ENCODE peak calls at places on chromosomes 5 and 9, in seven cellular contexts. L is omental fat pad, R is GM06990, M is HFFc6, J is sigmoid colon, C is foreskin fibroblast, I is heart right ventricle. E is an unnamed sample.

GRCh38 chr9:34992376-34992951 is 2.9 kb downstream of the DNAJB5 start:
- DNase-seq in L (peak), R (peak), M (peak), J (peak), C (peak), I (peak), E (no peak)

GRCh38 chr9:98045234-98046160 is 11.0 kb upstream of the NANS start:
- DNase-seq in L (no peak), R (peak), M (no peak), J (no peak), C (no peak), I (no peak), E (no peak)

GRCh38 chr5:36177154-36177553 is 25.2 kb downstream of the SKP2 start:
- DNase-seq in L (no peak), R (peak), M (no peak), J (no peak), C (no peak), I (no peak), E (no peak)

GRCh38 chr5:25020454-25020853 is 375.7 kb upstream of the CDH10 start:
- DNase-seq in L (no peak), R (no peak), M (no peak), J (no peak), C (no peak), I (no peak), E (no peak)

GRCh38 chr5:122311400-122311887 is 593 bp upstream of the SNCAIP start:
- DNase-seq in L (no peak), R (no peak), M (no peak), J (no peak), C (peak), I (no peak), E (no peak)

GRCh38 chr9:75230469-75230868 is 142.2 kb downstream of the OSTF1 start:
- DNase-seq in L (no peak), R (no peak), M (no peak), J (no peak), C (no peak), I (no peak), E (no peak)

GRCh38 chr5:171365351-171365750 is 22.3 kb upstream of the NPM1 start:
- DNase-seq in L (no peak), R (no peak), M (no peak), J (no peak), C (peak), I (no peak), E (peak)

GRCh38 chr5:109125755-109126429 is 283.9 kb downstream of the PJA2 start:
- DNase-seq in L (no peak), R (no peak), M (no peak), J (no peak), C (no peak), I (no peak), E (no peak)

GRCh38 chr9:24545847-24546522 is at the start of gene IZUMO3:
- DNase-seq in L (no peak), R (no peak), M (no peak), J (no peak), C (no peak), I (no peak), E (no peak)

GRCh38 chr5:154972476-154973080 is 31.7 kb downstream of the MRPL22 start:
- DNase-seq in L (no peak), R (no peak), M (peak), J (no peak), C (peak), I (no peak), E (no peak)

GRCh38 chr5:146813748-146814147 is 64.8 kb downstream of the PPP2R2B start:
- DNase-seq in L (no peak), R (no peak), M (no peak), J (no peak), C (no peak), I (no peak), E (no peak)

GRCh38 chr5:16542275-16542674 is 74.5 kb downstream of the RETREG1 start:
- DNase-seq in L (no peak), R (no peak), M (no peak), J (no peak), C (no peak), I (no peak), E (no peak)

GRCh38 chr9:33232866-33233265 is 7.1 kb upstream of the SPINK4 start:
- DNase-seq in L (no peak), R (no peak), M (no peak), J (no peak), C (no peak), I (no peak), E (no peak)

GRCh38 chr5:40720071-40720470 is 35.7 kb downstream of the TTC33 start:
- DNase-seq in L (no peak), R (no peak), M (no peak), J (no peak), C (no peak), I (no peak), E (no peak)

GRCh38 chr5:40716590-40716989 is 36.9 kb downstream of the PTGER4 start:
- DNase-seq in L (no peak), R (no peak), M (no peak), J (no peak), C (no peak), I (no peak), E (no peak)

GRCh38 chr5:40717281-40717680 is 37.6 kb downstream of the PTGER4 start:
- DNase-seq in L (no peak), R (no peak), M (peak), J (no peak), C (peak), I (no peak), E (no peak)

GRCh38 chr5:40716000-40716399 is 36.3 kb downstream of the PTGER4 start:
- DNase-seq in L (no peak), R (no peak), M (no peak), J (no peak), C (peak), I (no peak), E (no peak)
- TF ChIP-seq CTCF in L (no peak), R (peak), M (peak), J (no peak), C (no peak), I (no peak), E (no peak)

GRCh38 chr5:112146323-112146848 is 272.7 kb downstream of the EPB41L4A start:
- DNase-seq in L (no peak), R (peak), M (peak), J (peak), C (peak), I (no peak), E (no peak)
- TF ChIP-seq CTCF in L (no peak), R (no peak), M (no peak), J (no peak), C (no peak), I (no peak), E (no peak)

GRCh38 chr5:174520420-174521396 is 203.7 kb upstream of the MSX2 start:
- DNase-seq in L (no peak), R (no peak), M (no peak), J (no peak), C (no peak), I (no peak), E (no peak)

GRCh38 chr5:174522641-174523260 is 201.6 kb upstream of the MSX2 start:
- DNase-seq in L (no peak), R (no peak), M (no peak), J (no peak), C (no peak), I (no peak), E (no peak)

GRCh38 chr5:174527936-174528557 is 196.3 kb upstream of the MSX2 start:
- DNase-seq in L (no peak), R (no peak), M (no peak), J (no peak), C (no peak), I (no peak), E (no peak)

GRCh38 chr5:174526177-174526576 is 198.2 kb upstream of the MSX2 start:
- DNase-seq in L (no peak), R (no peak), M (no peak), J (no peak), C (no peak), I (no peak), E (no peak)

GRCh38 chr5:174523311-174524159 is 200.8 kb upstream of the MSX2 start:
- DNase-seq in L (no peak), R (no peak), M (no peak), J (no peak), C (no peak), I (no peak), E (no peak)
- TF ChIP-seq CTCF in L (no peak), R (no peak), M (no peak), J (no peak), C (peak), I (no peak), E (no peak)

DNA sequence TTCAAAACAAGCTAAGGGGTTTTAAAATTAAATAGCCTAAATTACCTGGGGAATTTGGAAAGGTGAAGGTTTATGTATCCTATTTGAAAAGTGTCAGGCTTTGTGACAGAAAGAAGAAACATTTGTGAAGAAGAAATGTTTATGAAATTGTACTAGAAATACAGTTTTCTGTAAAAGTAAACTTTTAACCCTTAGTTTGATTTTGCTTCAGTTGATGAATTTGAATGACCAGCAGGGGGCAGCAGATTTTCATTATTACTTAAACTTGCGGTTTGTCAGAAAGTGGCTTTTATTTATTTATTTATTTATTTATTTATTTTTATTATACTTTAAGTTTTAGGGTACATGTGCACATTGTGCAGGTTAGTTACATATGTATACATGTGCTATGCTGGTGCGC is 58.1 kb downstream of the NNT start:
- DNase-seq in L (no peak), R (no peak), M (peak), J (no peak), C (peak), I (no peak), E (no peak)
- TF ChIP-seq CTCF in L (no peak), R (peak), M (peak), J (peak), C (peak), I (peak), E (peak)

DNA sequence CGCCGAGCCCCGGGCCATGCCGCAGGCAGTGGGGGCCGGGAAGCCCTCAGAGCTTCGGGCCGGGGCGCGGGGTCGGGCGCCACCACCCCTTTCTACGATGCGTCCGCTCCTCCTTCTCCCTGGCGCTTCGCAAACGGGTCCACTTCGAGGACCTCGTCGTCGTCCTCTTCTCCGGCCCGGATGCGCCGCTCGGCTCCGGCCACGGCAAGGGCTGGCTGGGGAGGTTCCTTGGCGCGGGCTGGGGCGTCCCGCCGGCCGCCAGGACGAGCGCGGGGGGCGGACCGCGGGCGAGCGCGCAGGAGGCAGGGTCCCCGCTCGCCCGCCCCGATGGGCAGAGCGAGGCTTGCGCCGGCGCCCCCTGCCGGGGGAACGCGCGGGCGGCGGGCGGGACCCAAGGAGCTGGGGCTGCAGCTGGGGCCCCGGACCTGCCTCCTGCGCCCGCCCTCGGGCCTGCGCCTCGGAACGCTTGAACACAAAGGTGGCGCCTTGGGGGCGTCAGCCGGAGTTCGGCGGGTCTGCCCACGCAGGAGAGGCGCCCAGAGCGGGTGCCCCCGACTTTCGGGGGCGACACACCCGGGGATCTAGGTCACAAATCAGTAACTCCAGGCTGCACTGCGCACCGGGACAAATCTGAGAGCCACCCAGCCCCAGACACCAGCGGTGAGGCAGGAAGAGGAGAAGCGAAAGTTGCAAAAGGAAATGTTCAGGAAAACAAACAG is at the start of gene ROR2:
- DNase-seq in L (no peak), R (peak), M (no peak), J (peak), C (peak), I (peak), E (peak)
- TF ChIP-seq CTCF in L (peak), R (no peak), M (peak), J (peak), C (peak), I (peak), E (peak)

GRCh38 chr9:81116340-81117207 is 572.8 kb downstream of the TLE1 start:
- DNase-seq in L (no peak), R (no peak), M (no peak), J (no peak), C (peak), I (no peak), E (no peak)
- TF ChIP-seq CTCF in L (no peak), R (no peak), M (no peak), J (no peak), C (no peak), I (no peak), E (no peak)

DNA sequence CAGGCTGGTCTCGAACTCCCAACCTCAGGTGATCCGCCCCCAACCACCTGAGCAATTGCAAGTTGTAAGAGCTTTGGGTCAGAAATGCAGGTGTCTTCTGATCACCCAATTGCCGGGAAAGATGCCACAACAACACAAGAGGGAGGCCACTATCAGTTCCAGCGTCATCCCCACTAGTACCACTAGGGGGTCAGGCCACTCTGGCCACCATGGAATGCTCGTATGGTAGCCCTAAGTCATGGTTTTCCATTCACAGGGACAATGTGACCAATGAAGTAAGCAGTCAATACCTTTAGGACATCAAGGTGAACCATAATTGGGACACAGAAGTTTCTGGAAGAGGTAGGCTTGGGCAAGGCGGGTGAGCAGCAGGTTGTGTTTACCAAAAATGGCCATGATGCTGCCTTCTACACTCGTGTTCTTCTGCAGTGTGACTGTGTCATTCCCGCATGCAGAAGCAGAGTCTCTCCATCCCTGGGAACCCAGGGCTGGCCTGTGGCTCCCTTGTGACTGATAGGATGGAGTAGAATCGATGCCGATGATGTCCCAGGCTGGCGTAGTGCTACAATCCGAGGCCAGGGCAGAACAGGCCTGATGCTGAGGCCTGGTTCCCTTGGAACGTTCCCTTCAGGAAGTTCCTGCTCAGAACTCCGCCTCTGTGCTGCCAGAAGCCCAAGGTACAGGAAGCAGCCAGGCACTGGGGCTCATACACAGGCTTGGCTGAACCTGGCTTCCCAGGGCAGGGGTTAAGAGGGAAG is 42.2 kb upstream of the ANKRD33B start:
- DNase-seq in L (no peak), R (no peak), M (no peak), J (no peak), C (no peak), I (no peak), E (no peak)
- TF ChIP-seq CTCF in L (no peak), R (peak), M (peak), J (no peak), C (peak), I (peak), E (no peak)

DNA sequence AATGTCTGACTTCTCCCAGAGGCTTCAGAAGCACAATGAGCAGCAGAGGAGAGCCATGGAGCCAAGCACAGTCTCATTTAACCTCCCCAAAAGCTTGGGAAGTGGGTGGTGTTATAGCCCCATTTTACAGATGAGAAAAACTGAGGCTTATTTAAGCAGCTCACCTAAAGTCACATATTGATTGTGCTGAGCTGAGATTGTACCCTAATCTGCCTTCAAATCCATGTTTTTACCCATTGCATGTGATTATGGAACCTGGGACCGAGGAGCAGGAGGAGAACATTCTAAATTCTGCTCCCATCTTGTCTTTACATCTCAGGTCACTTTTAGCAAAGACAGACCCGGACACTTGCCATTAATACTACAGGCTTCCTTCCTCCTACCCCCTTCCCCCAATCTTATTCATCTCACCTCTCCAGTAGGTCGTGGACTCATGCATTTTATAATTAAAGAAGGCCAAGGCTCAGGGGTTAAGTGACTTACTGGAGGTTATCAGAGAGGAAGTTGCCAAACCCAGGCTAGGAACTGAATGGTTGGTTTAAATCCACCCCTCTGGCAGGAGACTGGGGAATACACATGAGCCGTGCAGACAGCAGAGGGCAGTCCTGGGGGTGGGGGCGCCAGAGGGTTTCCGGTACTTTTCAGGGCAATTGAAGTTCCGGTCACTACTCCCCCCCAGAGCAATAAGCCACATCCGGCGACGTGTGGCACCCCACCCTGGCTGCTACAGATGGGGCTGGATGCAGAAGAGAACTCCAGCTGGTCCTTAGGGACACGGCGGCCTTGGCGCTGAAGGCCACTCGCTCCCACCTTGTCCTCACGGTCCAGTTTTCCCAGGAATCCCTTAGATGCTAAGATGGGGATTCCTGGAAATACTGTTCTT is 51.0 kb upstream of the IL17B start:
- DNase-seq in L (no peak), R (no peak), M (no peak), J (peak), C (no peak), I (peak), E (peak)
- TF ChIP-seq CTCF in L (no peak), R (peak), M (peak), J (no peak), C (peak), I (peak), E (peak)

E was measured in upper lobe of right lung.